ENCODE peak calls at places on chromosomes 16 and 17, in six cellular contexts. One of them, this sample, is unnamed.

GRCh38 chr17:18328643-18329204 is 13.6 kb downstream of the SMCR8 start:
- DNase-seq in mesenchymal stem cell: no peak
- DNase-seq in H1: no peak
- DNase-seq in neuronal stem cell: no peak
- DNase-seq in IMR-90: no peak
- DNase-seq in H9: no peak
- DNase-seq in this sample: no peak

GRCh38 chr17:7853693-7854043 is 1.2 kb upstream of the TMEM88 start:
- DNase-seq in mesenchymal stem cell: no peak
- DNase-seq in H1: peak
- DNase-seq in neuronal stem cell: no peak
- DNase-seq in IMR-90: no peak
- DNase-seq in H9: peak
- DNase-seq in this sample: no peak

GRCh38 chr17:59964455-59965328 is at the start of gene RNFT1:
- DNase-seq in neuronal stem cell: peak
- DNase-seq in mesenchymal stem cell: peak
- DNase-seq in H9: peak
- DNase-seq in IMR-90: peak
- DNase-seq in H1: peak
- DNase-seq in this sample: peak

GRCh38 chr17:7651097-7651958 is 602 bp downstream of the ATP1B2 start:
- DNase-seq in H1: peak
- DNase-seq in neuronal stem cell: peak
- DNase-seq in IMR-90: no peak
- DNase-seq in H9: peak
- DNase-seq in mesenchymal stem cell: no peak
- DNase-seq in this sample: no peak

GRCh38 chr17:57925361-57925990 is 29.7 kb downstream of the CUEDC1 start:
- DNase-seq in H1: no peak
- DNase-seq in neuronal stem cell: no peak
- DNase-seq in mesenchymal stem cell: no peak
- DNase-seq in H9: no peak
- DNase-seq in IMR-90: no peak
- DNase-seq in this sample: no peak

GRCh38 chr17:42135664-42136653 is 13.4 kb downstream of the HSPB9 start:
- DNase-seq in H1: no peak
- DNase-seq in H9: peak
- DNase-seq in neuronal stem cell: no peak
- DNase-seq in IMR-90: peak
- DNase-seq in mesenchymal stem cell: peak
- DNase-seq in this sample: no peak

GRCh38 chr16:82043680-82044584 is 8.9 kb downstream of the HSD17B2 start:
- DNase-seq in H9: no peak
- DNase-seq in IMR-90: peak
- DNase-seq in neuronal stem cell: no peak
- DNase-seq in H1: no peak
- DNase-seq in mesenchymal stem cell: peak
- DNase-seq in this sample: no peak

GRCh38 chr17:63224644-63225043 is 221.5 kb downstream of the CYB561 start:
- DNase-seq in H9: no peak
- DNase-seq in IMR-90: no peak
- DNase-seq in neuronal stem cell: no peak
- DNase-seq in mesenchymal stem cell: no peak
- DNase-seq in H1: no peak
- DNase-seq in this sample: no peak

GRCh38 chr17:79294459-79295071 is 219.9 kb downstream of the ENGASE start:
- DNase-seq in H1: peak
- DNase-seq in IMR-90: peak
- DNase-seq in neuronal stem cell: peak
- DNase-seq in mesenchymal stem cell: peak
- DNase-seq in H9: peak
- DNase-seq in this sample: peak

GRCh38 chr17:2736956-2737355 is 12.5 kb downstream of the CCDC92B start:
- DNase-seq in neuronal stem cell: no peak
- DNase-seq in mesenchymal stem cell: peak
- DNase-seq in H1: no peak
- DNase-seq in IMR-90: no peak
- DNase-seq in H9: no peak
- DNase-seq in this sample: no peak

GRCh38 chr16:73337371-73337770 is 289.4 kb upstream of the ZFHX3 start:
- DNase-seq in mesenchymal stem cell: no peak
- DNase-seq in H9: no peak
- DNase-seq in neuronal stem cell: no peak
- DNase-seq in H1: no peak
- DNase-seq in IMR-90: no peak
- DNase-seq in this sample: no peak

GRCh38 chr16:66300037-66300436 is 66.5 kb upstream of the CDH5 start:
- DNase-seq in IMR-90: no peak
- DNase-seq in mesenchymal stem cell: no peak
- DNase-seq in neuronal stem cell: no peak
- DNase-seq in H1: no peak
- DNase-seq in H9: no peak
- DNase-seq in this sample: no peak

DNA sequence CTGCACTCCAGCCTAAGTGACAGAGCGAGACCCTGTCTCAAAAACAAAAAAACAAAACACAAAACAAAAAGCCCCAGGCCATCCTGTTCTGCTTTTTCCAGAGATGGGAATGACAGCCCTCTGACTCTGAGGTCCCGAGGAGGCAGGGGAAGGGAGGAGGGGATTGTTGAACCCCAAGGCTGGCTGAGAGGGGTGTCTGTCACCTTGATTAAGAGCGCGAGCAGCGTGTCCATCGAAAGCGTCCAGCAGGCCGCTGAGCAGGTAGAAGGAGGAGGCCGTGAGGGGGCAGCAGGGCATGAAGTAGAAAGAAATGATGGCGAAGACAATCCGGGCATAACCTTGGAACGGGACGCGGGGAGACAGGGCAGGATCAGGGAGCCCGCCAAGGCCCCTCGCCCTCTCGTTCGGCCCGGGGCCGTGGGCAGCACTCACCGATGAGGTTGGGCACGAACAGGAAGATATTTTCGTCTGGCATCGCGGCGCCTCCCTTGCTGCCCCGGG is 593 bp downstream of the CDIPT start:
- DNase-seq in H1: no peak
- DNase-seq in neuronal stem cell: no peak
- DNase-seq in mesenchymal stem cell: peak
- DNase-seq in IMR-90: no peak
- DNase-seq in H9: no peak
- DNase-seq in this sample: peak
- H2AFZ ChIP-seq in H1: no peak
- H2AFZ ChIP-seq in neuronal stem cell: peak
- H2AFZ ChIP-seq in mesenchymal stem cell: peak
- H2AFZ ChIP-seq in IMR-90: peak
- H2AFZ ChIP-seq in H9: no peak
- H2AFZ ChIP-seq in this sample: peak

GRCh38 chr17:64773386-64773835 is 111.3 kb upstream of the SMURF2 start:
- DNase-seq in neuronal stem cell: no peak
- DNase-seq in H9: no peak
- DNase-seq in H1: no peak
- DNase-seq in IMR-90: no peak
- DNase-seq in mesenchymal stem cell: no peak
- DNase-seq in this sample: no peak
- H4K8ac ChIP-seq in neuronal stem cell: no peak
- H4K8ac ChIP-seq in H9: no peak
- H4K8ac ChIP-seq in H1: no peak
- H4K8ac ChIP-seq in IMR-90: no peak
- H4K8ac ChIP-seq in mesenchymal stem cell: no peak
- H4K8ac ChIP-seq in this sample: peak

GRCh38 chr16:11712122-11712521 is 30.5 kb downstream of the TXNDC11 start:
- DNase-seq in neuronal stem cell: no peak
- DNase-seq in mesenchymal stem cell: no peak
- DNase-seq in IMR-90: no peak
- DNase-seq in H1: no peak
- DNase-seq in H9: no peak
- DNase-seq in this sample: no peak
- H3K27ac ChIP-seq in neuronal stem cell: no peak
- H3K27ac ChIP-seq in mesenchymal stem cell: no peak
- H3K27ac ChIP-seq in IMR-90: no peak
- H3K27ac ChIP-seq in H1: no peak
- H3K27ac ChIP-seq in H9: no peak
- H3K27ac ChIP-seq in this sample: no peak

DNA sequence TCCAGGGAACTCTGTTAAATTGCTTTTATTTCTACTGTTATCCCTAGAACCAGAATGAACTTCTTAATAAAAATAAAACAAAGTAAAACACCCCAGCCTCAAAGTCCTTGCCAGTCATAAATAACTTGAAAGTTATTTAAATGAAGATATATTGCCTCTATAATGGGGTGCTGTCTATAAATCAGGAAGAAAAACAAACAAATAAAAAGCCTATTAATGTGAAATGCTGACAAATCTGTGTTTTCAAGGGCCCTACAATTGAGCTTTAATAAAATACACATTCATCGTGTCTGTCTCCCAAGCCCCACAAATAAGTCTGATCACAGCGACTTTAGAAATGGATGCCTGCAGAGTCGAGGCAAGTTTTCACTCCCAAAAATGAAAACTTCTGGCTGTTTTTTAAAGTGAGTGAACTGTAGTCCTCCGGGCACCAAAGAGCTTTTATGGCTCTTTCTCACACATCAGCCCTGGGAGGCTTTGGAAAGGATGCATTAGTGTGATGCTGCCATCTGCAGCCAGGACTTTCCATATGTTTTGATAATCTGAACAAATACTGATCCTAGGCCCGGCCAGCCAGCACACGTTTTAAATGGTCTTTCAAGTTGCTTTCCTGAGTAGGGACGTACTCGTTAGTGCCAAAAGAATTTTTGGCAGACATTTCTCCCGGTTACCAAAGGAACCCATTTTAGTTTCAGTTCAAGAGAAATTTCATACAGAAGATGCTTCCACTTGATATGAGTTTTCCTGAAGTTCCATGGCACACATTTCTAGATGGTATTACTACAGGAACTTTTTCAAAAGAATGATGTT is 16.3 kb downstream of the NACA2 start:
- DNase-seq in neuronal stem cell: peak
- DNase-seq in IMR-90: peak
- DNase-seq in mesenchymal stem cell: peak
- DNase-seq in H1: no peak
- DNase-seq in H9: peak
- DNase-seq in this sample: no peak
- H2AFZ ChIP-seq in neuronal stem cell: peak
- H2AFZ ChIP-seq in IMR-90: peak
- H2AFZ ChIP-seq in mesenchymal stem cell: no peak
- H2AFZ ChIP-seq in H1: peak
- H2AFZ ChIP-seq in H9: no peak
- H2AFZ ChIP-seq in this sample: no peak

DNA sequence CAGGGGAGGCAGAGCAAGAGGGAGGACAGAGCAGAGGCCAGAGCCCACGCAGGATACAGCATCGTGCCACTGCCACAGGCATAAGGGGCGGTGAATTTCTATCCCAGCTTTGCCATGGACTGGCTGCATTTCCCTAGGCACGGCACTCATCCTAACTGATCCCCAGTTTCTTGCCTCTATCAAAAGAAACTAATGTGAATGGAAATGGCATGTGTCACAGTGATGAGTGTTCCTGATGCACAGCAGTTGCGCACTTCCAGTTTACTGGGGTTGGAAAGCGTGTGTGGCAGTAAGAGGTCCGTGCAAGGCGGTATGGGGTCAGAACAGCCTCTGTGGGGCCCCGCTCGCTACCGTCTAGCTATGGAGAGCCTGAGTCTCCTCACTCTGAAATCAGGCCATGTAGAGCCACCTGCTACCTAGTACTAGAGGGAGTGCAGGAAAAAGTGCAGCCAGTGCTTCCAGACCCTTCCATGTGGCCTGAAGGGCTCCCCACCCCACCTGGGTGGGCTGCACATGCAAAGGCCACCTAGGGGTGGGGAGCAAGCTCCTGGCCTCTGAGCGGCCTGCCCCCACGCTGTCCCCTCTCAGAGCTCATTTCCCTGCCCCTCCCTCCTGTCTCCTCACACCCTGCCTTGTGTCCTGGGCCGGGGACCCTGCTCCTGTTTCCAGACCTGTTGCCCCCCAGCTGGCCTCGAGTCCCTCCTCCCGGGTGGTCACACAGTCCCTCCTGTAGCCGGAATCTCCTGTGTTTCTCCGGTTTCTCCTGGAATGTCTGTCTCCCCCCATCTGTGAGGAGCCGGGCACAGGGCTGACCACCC is 5.0 kb upstream of the KCNJ18 start:
- DNase-seq in IMR-90: no peak
- DNase-seq in H1: no peak
- DNase-seq in neuronal stem cell: no peak
- DNase-seq in H9: no peak
- DNase-seq in mesenchymal stem cell: no peak
- DNase-seq in this sample: no peak
- H4K8ac ChIP-seq in IMR-90: no peak
- H4K8ac ChIP-seq in H1: no peak
- H4K8ac ChIP-seq in neuronal stem cell: no peak
- H4K8ac ChIP-seq in H9: no peak
- H4K8ac ChIP-seq in mesenchymal stem cell: no peak
- H4K8ac ChIP-seq in this sample: no peak

GRCh38 chr17:38907930-38908675 is 17.3 kb upstream of the LASP1NB start:
- DNase-seq in IMR-90: no peak
- DNase-seq in H9: no peak
- DNase-seq in H1: no peak
- DNase-seq in neuronal stem cell: no peak
- DNase-seq in mesenchymal stem cell: no peak
- DNase-seq in this sample: no peak
- H3K27ac ChIP-seq in IMR-90: no peak
- H3K27ac ChIP-seq in H9: no peak
- H3K27ac ChIP-seq in H1: no peak
- H3K27ac ChIP-seq in neuronal stem cell: no peak
- H3K27ac ChIP-seq in mesenchymal stem cell: no peak
- H3K27ac ChIP-seq in this sample: no peak

GRCh38 chr16:51132484-51132883 is 18.6 kb downstream of the SALL1 start:
- DNase-seq in IMR-90: no peak
- DNase-seq in mesenchymal stem cell: no peak
- DNase-seq in H1: no peak
- DNase-seq in H9: no peak
- DNase-seq in neuronal stem cell: no peak
- DNase-seq in this sample: no peak

GRCh38 chr16:51134876-51135275 is 16.2 kb downstream of the SALL1 start:
- DNase-seq in IMR-90: no peak
- DNase-seq in mesenchymal stem cell: no peak
- DNase-seq in neuronal stem cell: no peak
- DNase-seq in H9: no peak
- DNase-seq in H1: peak
- DNase-seq in this sample: no peak

GRCh38 chr16:51133130-51133529 is 17.9 kb downstream of the SALL1 start:
- DNase-seq in H9: peak
- DNase-seq in mesenchymal stem cell: no peak
- DNase-seq in IMR-90: no peak
- DNase-seq in H1: peak
- DNase-seq in neuronal stem cell: no peak
- DNase-seq in this sample: no peak

GRCh38 chr16:51134269-51134812 is 16.7 kb downstream of the SALL1 start:
- DNase-seq in IMR-90: no peak
- DNase-seq in neuronal stem cell: no peak
- DNase-seq in H9: peak
- DNase-seq in mesenchymal stem cell: no peak
- DNase-seq in H1: peak
- DNase-seq in this sample: no peak

GRCh38 chr16:51133691-51134090 is 17.4 kb downstream of the SALL1 start:
- DNase-seq in mesenchymal stem cell: no peak
- DNase-seq in IMR-90: no peak
- DNase-seq in neuronal stem cell: no peak
- DNase-seq in H9: no peak
- DNase-seq in H1: peak
- DNase-seq in this sample: no peak
- H2AFZ ChIP-seq in mesenchymal stem cell: no peak
- H2AFZ ChIP-seq in IMR-90: peak
- H2AFZ ChIP-seq in neuronal stem cell: peak
- H2AFZ ChIP-seq in H9: no peak
- H2AFZ ChIP-seq in H1: no peak
- H2AFZ ChIP-seq in this sample: peak

This sample was measured in trophoblast cell.